ENCODE peak calls at places on chromosomes 7 and 10, in eight cellular contexts. One of them, this sample, is unnamed.

GRCh38 chr7:71096341-71096740 is 35.6 kb upstream of the GALNT17 start:
- DNase-seq in HS-27A: no peak
- DNase-seq in activated CD4-positive, alpha-beta T cell treated with anti-CD3 and anti-CD28 coated beads, Interleukin-2, amount 50 U/mL, for 48 hours: no peak
- DNase-seq in activated CD8-positive, alpha-beta memory T cell treated with anti-CD3 and anti-CD28 coated beads, Interleukin-2, amount 50 U/mL, for 48 hours: no peak
- DNase-seq in uterus: no peak
- DNase-seq in AG09309: no peak
- DNase-seq in AG08396: no peak
- DNase-seq in mesenchymal stem cell: no peak
- DNase-seq in this sample: no peak

GRCh38 chr7:102931757-102932156 is 19.0 kb downstream of the LRRC17 start:
- DNase-seq in HS-27A: no peak
- DNase-seq in activated CD4-positive, alpha-beta T cell treated with anti-CD3 and anti-CD28 coated beads, Interleukin-2, amount 50 U/mL, for 48 hours: no peak
- DNase-seq in activated CD8-positive, alpha-beta memory T cell treated with anti-CD3 and anti-CD28 coated beads, Interleukin-2, amount 50 U/mL, for 48 hours: no peak
- DNase-seq in uterus: no peak
- DNase-seq in AG09309: no peak
- DNase-seq in AG08396: no peak
- DNase-seq in mesenchymal stem cell: no peak
- DNase-seq in this sample: no peak

GRCh38 chr10:80599424-80599847 is 61.7 kb downstream of the SH2D4B start:
- DNase-seq in HS-27A: no peak
- DNase-seq in activated CD4-positive, alpha-beta T cell treated with anti-CD3 and anti-CD28 coated beads, Interleukin-2, amount 50 U/mL, for 48 hours: peak
- DNase-seq in activated CD8-positive, alpha-beta memory T cell treated with anti-CD3 and anti-CD28 coated beads, Interleukin-2, amount 50 U/mL, for 48 hours: peak
- DNase-seq in uterus: no peak
- DNase-seq in AG09309: no peak
- DNase-seq in AG08396: peak
- DNase-seq in mesenchymal stem cell: peak
- DNase-seq in this sample: no peak

GRCh38 chr7:92020636-92021035 is 80.0 kb downstream of the AKAP9 start:
- DNase-seq in HS-27A: no peak
- DNase-seq in activated CD4-positive, alpha-beta T cell treated with anti-CD3 and anti-CD28 coated beads, Interleukin-2, amount 50 U/mL, for 48 hours: no peak
- DNase-seq in activated CD8-positive, alpha-beta memory T cell treated with anti-CD3 and anti-CD28 coated beads, Interleukin-2, amount 50 U/mL, for 48 hours: no peak
- DNase-seq in uterus: no peak
- DNase-seq in AG09309: no peak
- DNase-seq in AG08396: peak
- DNase-seq in mesenchymal stem cell: no peak
- DNase-seq in this sample: no peak

GRCh38 chr7:80634505-80634904 is 3.9 kb upstream of the CD36 start:
- DNase-seq in HS-27A: no peak
- DNase-seq in activated CD4-positive, alpha-beta T cell treated with anti-CD3 and anti-CD28 coated beads, Interleukin-2, amount 50 U/mL, for 48 hours: no peak
- DNase-seq in activated CD8-positive, alpha-beta memory T cell treated with anti-CD3 and anti-CD28 coated beads, Interleukin-2, amount 50 U/mL, for 48 hours: no peak
- DNase-seq in uterus: no peak
- DNase-seq in AG09309: peak
- DNase-seq in AG08396: peak
- DNase-seq in mesenchymal stem cell: peak
- DNase-seq in this sample: no peak

GRCh38 chr7:75756340-75757297 is 15.4 kb downstream of the CCL26 start:
- DNase-seq in HS-27A: no peak
- DNase-seq in activated CD4-positive, alpha-beta T cell treated with anti-CD3 and anti-CD28 coated beads, Interleukin-2, amount 50 U/mL, for 48 hours: no peak
- DNase-seq in activated CD8-positive, alpha-beta memory T cell treated with anti-CD3 and anti-CD28 coated beads, Interleukin-2, amount 50 U/mL, for 48 hours: no peak
- DNase-seq in uterus: no peak
- DNase-seq in AG09309: no peak
- DNase-seq in AG08396: peak
- DNase-seq in mesenchymal stem cell: peak
- DNase-seq in this sample: no peak

GRCh38 chr10:83908506-83908905 is 230.8 kb upstream of the GHITM start:
- DNase-seq in HS-27A: no peak
- DNase-seq in activated CD4-positive, alpha-beta T cell treated with anti-CD3 and anti-CD28 coated beads, Interleukin-2, amount 50 U/mL, for 48 hours: no peak
- DNase-seq in activated CD8-positive, alpha-beta memory T cell treated with anti-CD3 and anti-CD28 coated beads, Interleukin-2, amount 50 U/mL, for 48 hours: no peak
- DNase-seq in uterus: no peak
- DNase-seq in AG09309: no peak
- DNase-seq in AG08396: no peak
- DNase-seq in mesenchymal stem cell: no peak
- DNase-seq in this sample: no peak

GRCh38 chr10:49037187-49037586 is 78.1 kb downstream of the VSTM4 start:
- DNase-seq in HS-27A: no peak
- DNase-seq in activated CD4-positive, alpha-beta T cell treated with anti-CD3 and anti-CD28 coated beads, Interleukin-2, amount 50 U/mL, for 48 hours: no peak
- DNase-seq in activated CD8-positive, alpha-beta memory T cell treated with anti-CD3 and anti-CD28 coated beads, Interleukin-2, amount 50 U/mL, for 48 hours: no peak
- DNase-seq in uterus: no peak
- DNase-seq in AG09309: peak
- DNase-seq in AG08396: no peak
- DNase-seq in mesenchymal stem cell: no peak
- DNase-seq in this sample: no peak

GRCh38 chr10:103668351-103669242 is 175.1 kb downstream of the NEURL1 start:
- DNase-seq in HS-27A: no peak
- DNase-seq in activated CD4-positive, alpha-beta T cell treated with anti-CD3 and anti-CD28 coated beads, Interleukin-2, amount 50 U/mL, for 48 hours: no peak
- DNase-seq in activated CD8-positive, alpha-beta memory T cell treated with anti-CD3 and anti-CD28 coated beads, Interleukin-2, amount 50 U/mL, for 48 hours: no peak
- DNase-seq in uterus: peak
- DNase-seq in AG09309: no peak
- DNase-seq in AG08396: peak
- DNase-seq in mesenchymal stem cell: no peak
- DNase-seq in this sample: peak

GRCh38 chr7:134515569-134516468 is 11.5 kb upstream of the AKR1B10 start:
- DNase-seq in HS-27A: peak
- DNase-seq in activated CD4-positive, alpha-beta T cell treated with anti-CD3 and anti-CD28 coated beads, Interleukin-2, amount 50 U/mL, for 48 hours: no peak
- DNase-seq in activated CD8-positive, alpha-beta memory T cell treated with anti-CD3 and anti-CD28 coated beads, Interleukin-2, amount 50 U/mL, for 48 hours: no peak
- DNase-seq in uterus: no peak
- DNase-seq in AG09309: peak
- DNase-seq in AG08396: peak
- DNase-seq in mesenchymal stem cell: peak
- DNase-seq in this sample: no peak

GRCh38 chr7:115271332-115272235 is 349.7 kb downstream of the MDFIC start:
- DNase-seq in HS-27A: peak
- DNase-seq in activated CD4-positive, alpha-beta T cell treated with anti-CD3 and anti-CD28 coated beads, Interleukin-2, amount 50 U/mL, for 48 hours: no peak
- DNase-seq in activated CD8-positive, alpha-beta memory T cell treated with anti-CD3 and anti-CD28 coated beads, Interleukin-2, amount 50 U/mL, for 48 hours: no peak
- DNase-seq in uterus: no peak
- DNase-seq in AG09309: peak
- DNase-seq in AG08396: peak
- DNase-seq in mesenchymal stem cell: peak
- DNase-seq in this sample: no peak

GRCh38 chr10:128263891-128264688 is 137.9 kb upstream of the MKI67 start:
- DNase-seq in HS-27A: no peak
- DNase-seq in activated CD4-positive, alpha-beta T cell treated with anti-CD3 and anti-CD28 coated beads, Interleukin-2, amount 50 U/mL, for 48 hours: peak
- DNase-seq in activated CD8-positive, alpha-beta memory T cell treated with anti-CD3 and anti-CD28 coated beads, Interleukin-2, amount 50 U/mL, for 48 hours: peak
- DNase-seq in uterus: peak
- DNase-seq in AG09309: peak
- DNase-seq in AG08396: peak
- DNase-seq in mesenchymal stem cell: peak
- DNase-seq in this sample: no peak

GRCh38 chr7:117931314-117931713 is 58.1 kb upstream of the CTTNBP2 start:
- DNase-seq in HS-27A: no peak
- DNase-seq in activated CD4-positive, alpha-beta T cell treated with anti-CD3 and anti-CD28 coated beads, Interleukin-2, amount 50 U/mL, for 48 hours: no peak
- DNase-seq in activated CD8-positive, alpha-beta memory T cell treated with anti-CD3 and anti-CD28 coated beads, Interleukin-2, amount 50 U/mL, for 48 hours: no peak
- DNase-seq in uterus: no peak
- DNase-seq in AG09309: no peak
- DNase-seq in AG08396: no peak
- DNase-seq in mesenchymal stem cell: no peak
- DNase-seq in this sample: no peak

GRCh38 chr7:5594616-5595544 is 171.2 kb upstream of the TNRC18 start:
- DNase-seq in HS-27A: no peak
- DNase-seq in activated CD4-positive, alpha-beta T cell treated with anti-CD3 and anti-CD28 coated beads, Interleukin-2, amount 50 U/mL, for 48 hours: peak
- DNase-seq in activated CD8-positive, alpha-beta memory T cell treated with anti-CD3 and anti-CD28 coated beads, Interleukin-2, amount 50 U/mL, for 48 hours: peak
- DNase-seq in uterus: peak
- DNase-seq in AG09309: no peak
- DNase-seq in AG08396: peak
- DNase-seq in mesenchymal stem cell: peak
- DNase-seq in this sample: no peak

GRCh38 chr7:29839302-29839701 is 33.0 kb downstream of the WIPF3 start:
- DNase-seq in HS-27A: peak
- DNase-seq in activated CD4-positive, alpha-beta T cell treated with anti-CD3 and anti-CD28 coated beads, Interleukin-2, amount 50 U/mL, for 48 hours: no peak
- DNase-seq in activated CD8-positive, alpha-beta memory T cell treated with anti-CD3 and anti-CD28 coated beads, Interleukin-2, amount 50 U/mL, for 48 hours: no peak
- DNase-seq in uterus: peak
- DNase-seq in AG09309: peak
- DNase-seq in AG08396: peak
- DNase-seq in mesenchymal stem cell: peak
- DNase-seq in this sample: peak

GRCh38 chr7:113159746-113160339 is 41.5 kb upstream of the SMIM30 start:
- DNase-seq in HS-27A: peak
- DNase-seq in activated CD4-positive, alpha-beta T cell treated with anti-CD3 and anti-CD28 coated beads, Interleukin-2, amount 50 U/mL, for 48 hours: peak
- DNase-seq in activated CD8-positive, alpha-beta memory T cell treated with anti-CD3 and anti-CD28 coated beads, Interleukin-2, amount 50 U/mL, for 48 hours: no peak
- DNase-seq in uterus: no peak
- DNase-seq in AG09309: peak
- DNase-seq in AG08396: peak
- DNase-seq in mesenchymal stem cell: peak
- DNase-seq in this sample: no peak

GRCh38 chr7:80137410-80137809 is 2.8 kb downstream of the GNAI1 start:
- DNase-seq in HS-27A: no peak
- DNase-seq in activated CD4-positive, alpha-beta T cell treated with anti-CD3 and anti-CD28 coated beads, Interleukin-2, amount 50 U/mL, for 48 hours: no peak
- DNase-seq in activated CD8-positive, alpha-beta memory T cell treated with anti-CD3 and anti-CD28 coated beads, Interleukin-2, amount 50 U/mL, for 48 hours: no peak
- DNase-seq in uterus: no peak
- DNase-seq in AG09309: no peak
- DNase-seq in AG08396: no peak
- DNase-seq in mesenchymal stem cell: no peak
- DNase-seq in this sample: no peak

GRCh38 chr7:135708041-135708440 is 19.9 kb downstream of the SLC13A4 start:
- DNase-seq in HS-27A: no peak
- DNase-seq in activated CD4-positive, alpha-beta T cell treated with anti-CD3 and anti-CD28 coated beads, Interleukin-2, amount 50 U/mL, for 48 hours: no peak
- DNase-seq in activated CD8-positive, alpha-beta memory T cell treated with anti-CD3 and anti-CD28 coated beads, Interleukin-2, amount 50 U/mL, for 48 hours: no peak
- DNase-seq in uterus: no peak
- DNase-seq in AG09309: no peak
- DNase-seq in AG08396: no peak
- DNase-seq in mesenchymal stem cell: no peak
- DNase-seq in this sample: no peak

GRCh38 chr10:86931872-86932271 is 25.5 kb downstream of the MMRN2 start:
- DNase-seq in HS-27A: no peak
- DNase-seq in activated CD4-positive, alpha-beta T cell treated with anti-CD3 and anti-CD28 coated beads, Interleukin-2, amount 50 U/mL, for 48 hours: no peak
- DNase-seq in activated CD8-positive, alpha-beta memory T cell treated with anti-CD3 and anti-CD28 coated beads, Interleukin-2, amount 50 U/mL, for 48 hours: no peak
- DNase-seq in uterus: no peak
- DNase-seq in AG09309: peak
- DNase-seq in AG08396: no peak
- DNase-seq in mesenchymal stem cell: peak
- DNase-seq in this sample: no peak

GRCh38 chr7:70417061-70417655 is 714.8 kb upstream of the GALNT17 start:
- DNase-seq in HS-27A: no peak
- DNase-seq in activated CD4-positive, alpha-beta T cell treated with anti-CD3 and anti-CD28 coated beads, Interleukin-2, amount 50 U/mL, for 48 hours: no peak
- DNase-seq in activated CD8-positive, alpha-beta memory T cell treated with anti-CD3 and anti-CD28 coated beads, Interleukin-2, amount 50 U/mL, for 48 hours: no peak
- DNase-seq in uterus: no peak
- DNase-seq in AG09309: no peak
- DNase-seq in AG08396: no peak
- DNase-seq in mesenchymal stem cell: no peak
- DNase-seq in this sample: no peak

GRCh38 chr10:53646525-53646924 is 873.9 kb upstream of the MBL2 start:
- DNase-seq in HS-27A: no peak
- DNase-seq in activated CD4-positive, alpha-beta T cell treated with anti-CD3 and anti-CD28 coated beads, Interleukin-2, amount 50 U/mL, for 48 hours: no peak
- DNase-seq in activated CD8-positive, alpha-beta memory T cell treated with anti-CD3 and anti-CD28 coated beads, Interleukin-2, amount 50 U/mL, for 48 hours: no peak
- DNase-seq in uterus: no peak
- DNase-seq in AG09309: no peak
- DNase-seq in AG08396: no peak
- DNase-seq in mesenchymal stem cell: peak
- DNase-seq in this sample: no peak

GRCh38 chr7:55518836-55519235 is 53.5 kb downstream of the VOPP1 start:
- DNase-seq in HS-27A: no peak
- DNase-seq in activated CD4-positive, alpha-beta T cell treated with anti-CD3 and anti-CD28 coated beads, Interleukin-2, amount 50 U/mL, for 48 hours: no peak
- DNase-seq in activated CD8-positive, alpha-beta memory T cell treated with anti-CD3 and anti-CD28 coated beads, Interleukin-2, amount 50 U/mL, for 48 hours: no peak
- DNase-seq in uterus: no peak
- DNase-seq in AG09309: no peak
- DNase-seq in AG08396: no peak
- DNase-seq in mesenchymal stem cell: no peak
- DNase-seq in this sample: no peak

GRCh38 chr10:118957141-118957825 is 72.2 kb upstream of the NANOS1 start:
- DNase-seq in HS-27A: no peak
- DNase-seq in activated CD4-positive, alpha-beta T cell treated with anti-CD3 and anti-CD28 coated beads, Interleukin-2, amount 50 U/mL, for 48 hours: no peak
- DNase-seq in activated CD8-positive, alpha-beta memory T cell treated with anti-CD3 and anti-CD28 coated beads, Interleukin-2, amount 50 U/mL, for 48 hours: peak
- DNase-seq in uterus: no peak
- DNase-seq in AG09309: no peak
- DNase-seq in AG08396: no peak
- DNase-seq in mesenchymal stem cell: no peak
- DNase-seq in this sample: peak

GRCh38 chr7:24466109-24466768 is 107.0 kb upstream of the PALS2 start:
- DNase-seq in HS-27A: no peak
- DNase-seq in activated CD4-positive, alpha-beta T cell treated with anti-CD3 and anti-CD28 coated beads, Interleukin-2, amount 50 U/mL, for 48 hours: no peak
- DNase-seq in activated CD8-positive, alpha-beta memory T cell treated with anti-CD3 and anti-CD28 coated beads, Interleukin-2, amount 50 U/mL, for 48 hours: no peak
- DNase-seq in uterus: no peak
- DNase-seq in AG09309: no peak
- DNase-seq in AG08396: no peak
- DNase-seq in mesenchymal stem cell: no peak
- DNase-seq in this sample: no peak

GRCh38 chr10:75876710-75877109 is 445.3 kb downstream of the LRMDA start:
- DNase-seq in HS-27A: no peak
- DNase-seq in activated CD4-positive, alpha-beta T cell treated with anti-CD3 and anti-CD28 coated beads, Interleukin-2, amount 50 U/mL, for 48 hours: no peak
- DNase-seq in activated CD8-positive, alpha-beta memory T cell treated with anti-CD3 and anti-CD28 coated beads, Interleukin-2, amount 50 U/mL, for 48 hours: no peak
- DNase-seq in uterus: no peak
- DNase-seq in AG09309: no peak
- DNase-seq in AG08396: no peak
- DNase-seq in mesenchymal stem cell: no peak
- DNase-seq in this sample: no peak

GRCh38 chr10:95125582-95125981 is 56.3 kb upstream of the CYP2C8 start:
- DNase-seq in HS-27A: no peak
- DNase-seq in activated CD4-positive, alpha-beta T cell treated with anti-CD3 and anti-CD28 coated beads, Interleukin-2, amount 50 U/mL, for 48 hours: no peak
- DNase-seq in activated CD8-positive, alpha-beta memory T cell treated with anti-CD3 and anti-CD28 coated beads, Interleukin-2, amount 50 U/mL, for 48 hours: no peak
- DNase-seq in uterus: no peak
- DNase-seq in AG09309: no peak
- DNase-seq in AG08396: no peak
- DNase-seq in mesenchymal stem cell: no peak
- DNase-seq in this sample: no peak

GRCh38 chr10:48251525-48252353 is 22.8 kb downstream of the FRMPD2 start:
- DNase-seq in HS-27A: no peak
- DNase-seq in activated CD4-positive, alpha-beta T cell treated with anti-CD3 and anti-CD28 coated beads, Interleukin-2, amount 50 U/mL, for 48 hours: no peak
- DNase-seq in activated CD8-positive, alpha-beta memory T cell treated with anti-CD3 and anti-CD28 coated beads, Interleukin-2, amount 50 U/mL, for 48 hours: no peak
- DNase-seq in uterus: no peak
- DNase-seq in AG09309: no peak
- DNase-seq in AG08396: no peak
- DNase-seq in mesenchymal stem cell: no peak
- DNase-seq in this sample: no peak

GRCh38 chr7:12630615-12630884 is 56.9 kb upstream of the ARL4A start:
- DNase-seq in HS-27A: no peak
- DNase-seq in activated CD4-positive, alpha-beta T cell treated with anti-CD3 and anti-CD28 coated beads, Interleukin-2, amount 50 U/mL, for 48 hours: no peak
- DNase-seq in activated CD8-positive, alpha-beta memory T cell treated with anti-CD3 and anti-CD28 coated beads, Interleukin-2, amount 50 U/mL, for 48 hours: no peak
- DNase-seq in uterus: no peak
- DNase-seq in AG09309: no peak
- DNase-seq in AG08396: no peak
- DNase-seq in mesenchymal stem cell: no peak
- DNase-seq in this sample: no peak

GRCh38 chr10:18104223-18104872 is 35.9 kb upstream of the CACNB2 start:
- DNase-seq in HS-27A: peak
- DNase-seq in activated CD4-positive, alpha-beta T cell treated with anti-CD3 and anti-CD28 coated beads, Interleukin-2, amount 50 U/mL, for 48 hours: peak
- DNase-seq in activated CD8-positive, alpha-beta memory T cell treated with anti-CD3 and anti-CD28 coated beads, Interleukin-2, amount 50 U/mL, for 48 hours: peak
- DNase-seq in uterus: peak
- DNase-seq in AG09309: no peak
- DNase-seq in AG08396: peak
- DNase-seq in mesenchymal stem cell: peak
- DNase-seq in this sample: peak

GRCh38 chr10:792792-793100 is 103.3 kb upstream of the DIP2C start:
- DNase-seq in HS-27A: no peak
- DNase-seq in activated CD4-positive, alpha-beta T cell treated with anti-CD3 and anti-CD28 coated beads, Interleukin-2, amount 50 U/mL, for 48 hours: no peak
- DNase-seq in activated CD8-positive, alpha-beta memory T cell treated with anti-CD3 and anti-CD28 coated beads, Interleukin-2, amount 50 U/mL, for 48 hours: no peak
- DNase-seq in uterus: no peak
- DNase-seq in AG09309: no peak
- DNase-seq in AG08396: no peak
- DNase-seq in mesenchymal stem cell: peak
- DNase-seq in this sample: no peak

GRCh38 chr7:142984297-142984696 is 22.1 kb upstream of the KEL start:
- DNase-seq in HS-27A: no peak
- DNase-seq in activated CD4-positive, alpha-beta T cell treated with anti-CD3 and anti-CD28 coated beads, Interleukin-2, amount 50 U/mL, for 48 hours: no peak
- DNase-seq in activated CD8-positive, alpha-beta memory T cell treated with anti-CD3 and anti-CD28 coated beads, Interleukin-2, amount 50 U/mL, for 48 hours: no peak
- DNase-seq in uterus: no peak
- DNase-seq in AG09309: no peak
- DNase-seq in AG08396: no peak
- DNase-seq in mesenchymal stem cell: no peak
- DNase-seq in this sample: no peak